ENCODE peak calls at places on chromosomes 6 and 20, in nine cellular contexts. One of them, this sample, is unnamed.

GRCh38 chr6:162728706-162729105 is 932 bp downstream of the PACRG start:
- DNase-seq in kidney epithelial cell: no peak
- DNase-seq in astrocyte of the spinal cord: no peak
- DNase-seq in prostate gland: no peak
- DNase-seq in activated naive CD4-positive, alpha-beta T cell treated with anti-CD3 and anti-CD28 coated beads, Interleukin-2, amount 10 ng/mL, durations not matched to agents 7 days and 5 days: no peak
- DNase-seq in stimulated activated CD4-positive, alpha-beta T cell treated with anti-CD3 and anti-CD28 coated beads, Interleukin-1b, Interleukin-23, amount 100 ng/mL, for 24 hours: no peak
- DNase-seq in epithelial cell of esophagus: no peak
- DNase-seq in naive B cell: no peak
- DNase-seq in foreskin fibroblast: no peak
- DNase-seq in this sample: no peak

GRCh38 chr6:139654888-139655782 is 280.7 kb upstream of the CITED2 start:
- DNase-seq in activated naive CD4-positive, alpha-beta T cell treated with anti-CD3 and anti-CD28 coated beads, Interleukin-2, amount 10 ng/mL, durations not matched to agents 7 days and 5 days: no peak
- DNase-seq in epithelial cell of esophagus: peak
- DNase-seq in prostate gland: no peak
- DNase-seq in astrocyte of the spinal cord: no peak
- DNase-seq in kidney epithelial cell: no peak
- DNase-seq in foreskin fibroblast: no peak
- DNase-seq in stimulated activated CD4-positive, alpha-beta T cell treated with anti-CD3 and anti-CD28 coated beads, Interleukin-1b, Interleukin-23, amount 100 ng/mL, for 24 hours: no peak
- DNase-seq in naive B cell: no peak
- DNase-seq in this sample: no peak

GRCh38 chr6:147805155-147805554 is 296.7 kb downstream of the SAMD5 start:
- DNase-seq in astrocyte of the spinal cord: no peak
- DNase-seq in activated naive CD4-positive, alpha-beta T cell treated with anti-CD3 and anti-CD28 coated beads, Interleukin-2, amount 10 ng/mL, durations not matched to agents 7 days and 5 days: no peak
- DNase-seq in stimulated activated CD4-positive, alpha-beta T cell treated with anti-CD3 and anti-CD28 coated beads, Interleukin-1b, Interleukin-23, amount 100 ng/mL, for 24 hours: no peak
- DNase-seq in epithelial cell of esophagus: no peak
- DNase-seq in kidney epithelial cell: no peak
- DNase-seq in prostate gland: no peak
- DNase-seq in naive B cell: no peak
- DNase-seq in foreskin fibroblast: no peak
- DNase-seq in this sample: no peak

GRCh38 chr20:62624719-62625455 is 17.4 kb upstream of the SLCO4A1 start:
- DNase-seq in epithelial cell of esophagus: no peak
- DNase-seq in foreskin fibroblast: no peak
- DNase-seq in prostate gland: no peak
- DNase-seq in kidney epithelial cell: no peak
- DNase-seq in naive B cell: no peak
- DNase-seq in astrocyte of the spinal cord: no peak
- DNase-seq in stimulated activated CD4-positive, alpha-beta T cell treated with anti-CD3 and anti-CD28 coated beads, Interleukin-1b, Interleukin-23, amount 100 ng/mL, for 24 hours: no peak
- DNase-seq in activated naive CD4-positive, alpha-beta T cell treated with anti-CD3 and anti-CD28 coated beads, Interleukin-2, amount 10 ng/mL, durations not matched to agents 7 days and 5 days: no peak
- DNase-seq in this sample: no peak

GRCh38 chr6:139468178-139468577 is 93.7 kb upstream of the CITED2 start:
- DNase-seq in prostate gland: no peak
- DNase-seq in activated naive CD4-positive, alpha-beta T cell treated with anti-CD3 and anti-CD28 coated beads, Interleukin-2, amount 10 ng/mL, durations not matched to agents 7 days and 5 days: no peak
- DNase-seq in astrocyte of the spinal cord: no peak
- DNase-seq in epithelial cell of esophagus: peak
- DNase-seq in foreskin fibroblast: no peak
- DNase-seq in kidney epithelial cell: no peak
- DNase-seq in stimulated activated CD4-positive, alpha-beta T cell treated with anti-CD3 and anti-CD28 coated beads, Interleukin-1b, Interleukin-23, amount 100 ng/mL, for 24 hours: no peak
- DNase-seq in naive B cell: no peak
- DNase-seq in this sample: no peak

GRCh38 chr6:156976144-156977088 is 199.2 kb downstream of the ARID1B start:
- DNase-seq in astrocyte of the spinal cord: peak
- DNase-seq in epithelial cell of esophagus: no peak
- DNase-seq in stimulated activated CD4-positive, alpha-beta T cell treated with anti-CD3 and anti-CD28 coated beads, Interleukin-1b, Interleukin-23, amount 100 ng/mL, for 24 hours: no peak
- DNase-seq in prostate gland: no peak
- DNase-seq in kidney epithelial cell: no peak
- DNase-seq in naive B cell: no peak
- DNase-seq in activated naive CD4-positive, alpha-beta T cell treated with anti-CD3 and anti-CD28 coated beads, Interleukin-2, amount 10 ng/mL, durations not matched to agents 7 days and 5 days: peak
- DNase-seq in foreskin fibroblast: no peak
- DNase-seq in this sample: no peak

GRCh38 chr20:63114006-63114692 is 101.8 kb downstream of the YTHDF1 start:
- DNase-seq in foreskin fibroblast: no peak
- DNase-seq in astrocyte of the spinal cord: no peak
- DNase-seq in naive B cell: no peak
- DNase-seq in kidney epithelial cell: no peak
- DNase-seq in activated naive CD4-positive, alpha-beta T cell treated with anti-CD3 and anti-CD28 coated beads, Interleukin-2, amount 10 ng/mL, durations not matched to agents 7 days and 5 days: no peak
- DNase-seq in prostate gland: no peak
- DNase-seq in epithelial cell of esophagus: no peak
- DNase-seq in stimulated activated CD4-positive, alpha-beta T cell treated with anti-CD3 and anti-CD28 coated beads, Interleukin-1b, Interleukin-23, amount 100 ng/mL, for 24 hours: no peak
- DNase-seq in this sample: no peak

GRCh38 chr6:132425176-132425575 is 23.9 kb upstream of the MOXD1 start:
- DNase-seq in epithelial cell of esophagus: no peak
- DNase-seq in kidney epithelial cell: no peak
- DNase-seq in stimulated activated CD4-positive, alpha-beta T cell treated with anti-CD3 and anti-CD28 coated beads, Interleukin-1b, Interleukin-23, amount 100 ng/mL, for 24 hours: no peak
- DNase-seq in activated naive CD4-positive, alpha-beta T cell treated with anti-CD3 and anti-CD28 coated beads, Interleukin-2, amount 10 ng/mL, durations not matched to agents 7 days and 5 days: no peak
- DNase-seq in foreskin fibroblast: no peak
- DNase-seq in prostate gland: no peak
- DNase-seq in naive B cell: no peak
- DNase-seq in astrocyte of the spinal cord: no peak
- DNase-seq in this sample: no peak

GRCh38 chr6:168280020-168280898 is 39.3 kb downstream of the DACT2 start:
- DNase-seq in foreskin fibroblast: no peak
- DNase-seq in kidney epithelial cell: no peak
- DNase-seq in naive B cell: no peak
- DNase-seq in epithelial cell of esophagus: no peak
- DNase-seq in activated naive CD4-positive, alpha-beta T cell treated with anti-CD3 and anti-CD28 coated beads, Interleukin-2, amount 10 ng/mL, durations not matched to agents 7 days and 5 days: no peak
- DNase-seq in prostate gland: no peak
- DNase-seq in astrocyte of the spinal cord: no peak
- DNase-seq in stimulated activated CD4-positive, alpha-beta T cell treated with anti-CD3 and anti-CD28 coated beads, Interleukin-1b, Interleukin-23, amount 100 ng/mL, for 24 hours: no peak
- DNase-seq in this sample: no peak

GRCh38 chr6:46265373-46265772 is 94.6 kb upstream of the ENPP5 start:
- DNase-seq in astrocyte of the spinal cord: no peak
- DNase-seq in stimulated activated CD4-positive, alpha-beta T cell treated with anti-CD3 and anti-CD28 coated beads, Interleukin-1b, Interleukin-23, amount 100 ng/mL, for 24 hours: no peak
- DNase-seq in kidney epithelial cell: no peak
- DNase-seq in prostate gland: no peak
- DNase-seq in naive B cell: no peak
- DNase-seq in activated naive CD4-positive, alpha-beta T cell treated with anti-CD3 and anti-CD28 coated beads, Interleukin-2, amount 10 ng/mL, durations not matched to agents 7 days and 5 days: no peak
- DNase-seq in epithelial cell of esophagus: no peak
- DNase-seq in foreskin fibroblast: no peak
- DNase-seq in this sample: no peak

GRCh38 chr6:76861403-76861802 is 601.9 kb downstream of the HTR1B start:
- DNase-seq in astrocyte of the spinal cord: no peak
- DNase-seq in stimulated activated CD4-positive, alpha-beta T cell treated with anti-CD3 and anti-CD28 coated beads, Interleukin-1b, Interleukin-23, amount 100 ng/mL, for 24 hours: no peak
- DNase-seq in naive B cell: no peak
- DNase-seq in prostate gland: no peak
- DNase-seq in activated naive CD4-positive, alpha-beta T cell treated with anti-CD3 and anti-CD28 coated beads, Interleukin-2, amount 10 ng/mL, durations not matched to agents 7 days and 5 days: no peak
- DNase-seq in kidney epithelial cell: no peak
- DNase-seq in foreskin fibroblast: no peak
- DNase-seq in epithelial cell of esophagus: peak
- DNase-seq in this sample: no peak

GRCh38 chr6:142537612-142538478 is 236.0 kb downstream of the ADGRG6 start:
- DNase-seq in kidney epithelial cell: no peak
- DNase-seq in prostate gland: no peak
- DNase-seq in stimulated activated CD4-positive, alpha-beta T cell treated with anti-CD3 and anti-CD28 coated beads, Interleukin-1b, Interleukin-23, amount 100 ng/mL, for 24 hours: no peak
- DNase-seq in epithelial cell of esophagus: peak
- DNase-seq in activated naive CD4-positive, alpha-beta T cell treated with anti-CD3 and anti-CD28 coated beads, Interleukin-2, amount 10 ng/mL, durations not matched to agents 7 days and 5 days: peak
- DNase-seq in foreskin fibroblast: no peak
- DNase-seq in astrocyte of the spinal cord: no peak
- DNase-seq in naive B cell: no peak
- DNase-seq in this sample: no peak

GRCh38 chr6:11536795-11537194 is 754 bp upstream of the TMEM170B start:
- DNase-seq in naive B cell: no peak
- DNase-seq in astrocyte of the spinal cord: no peak
- DNase-seq in foreskin fibroblast: no peak
- DNase-seq in kidney epithelial cell: no peak
- DNase-seq in prostate gland: no peak
- DNase-seq in epithelial cell of esophagus: no peak
- DNase-seq in activated naive CD4-positive, alpha-beta T cell treated with anti-CD3 and anti-CD28 coated beads, Interleukin-2, amount 10 ng/mL, durations not matched to agents 7 days and 5 days: peak
- DNase-seq in stimulated activated CD4-positive, alpha-beta T cell treated with anti-CD3 and anti-CD28 coated beads, Interleukin-1b, Interleukin-23, amount 100 ng/mL, for 24 hours: no peak
- DNase-seq in this sample: no peak

GRCh38 chr20:43809206-43809819 is 82.5 kb upstream of the GTSF1L start:
- DNase-seq in epithelial cell of esophagus: no peak
- DNase-seq in astrocyte of the spinal cord: no peak
- DNase-seq in kidney epithelial cell: no peak
- DNase-seq in prostate gland: no peak
- DNase-seq in activated naive CD4-positive, alpha-beta T cell treated with anti-CD3 and anti-CD28 coated beads, Interleukin-2, amount 10 ng/mL, durations not matched to agents 7 days and 5 days: no peak
- DNase-seq in stimulated activated CD4-positive, alpha-beta T cell treated with anti-CD3 and anti-CD28 coated beads, Interleukin-1b, Interleukin-23, amount 100 ng/mL, for 24 hours: no peak
- DNase-seq in foreskin fibroblast: no peak
- DNase-seq in naive B cell: no peak
- DNase-seq in this sample: no peak

GRCh38 chr6:169981568-169981967 is 230.1 kb downstream of the ERMARD start:
- DNase-seq in foreskin fibroblast: no peak
- DNase-seq in stimulated activated CD4-positive, alpha-beta T cell treated with anti-CD3 and anti-CD28 coated beads, Interleukin-1b, Interleukin-23, amount 100 ng/mL, for 24 hours: no peak
- DNase-seq in activated naive CD4-positive, alpha-beta T cell treated with anti-CD3 and anti-CD28 coated beads, Interleukin-2, amount 10 ng/mL, durations not matched to agents 7 days and 5 days: no peak
- DNase-seq in naive B cell: no peak
- DNase-seq in epithelial cell of esophagus: no peak
- DNase-seq in prostate gland: no peak
- DNase-seq in astrocyte of the spinal cord: no peak
- DNase-seq in kidney epithelial cell: no peak
- DNase-seq in this sample: no peak

GRCh38 chr6:132643547-132643946 is 15.4 kb downstream of the TAAR1 start:
- DNase-seq in epithelial cell of esophagus: no peak
- DNase-seq in activated naive CD4-positive, alpha-beta T cell treated with anti-CD3 and anti-CD28 coated beads, Interleukin-2, amount 10 ng/mL, durations not matched to agents 7 days and 5 days: no peak
- DNase-seq in astrocyte of the spinal cord: no peak
- DNase-seq in stimulated activated CD4-positive, alpha-beta T cell treated with anti-CD3 and anti-CD28 coated beads, Interleukin-1b, Interleukin-23, amount 100 ng/mL, for 24 hours: no peak
- DNase-seq in foreskin fibroblast: no peak
- DNase-seq in prostate gland: no peak
- DNase-seq in kidney epithelial cell: no peak
- DNase-seq in naive B cell: no peak
- DNase-seq in this sample: no peak

GRCh38 chr6:162699961-162700360 is 27.6 kb downstream of the PRKN start:
- DNase-seq in epithelial cell of esophagus: no peak
- DNase-seq in stimulated activated CD4-positive, alpha-beta T cell treated with anti-CD3 and anti-CD28 coated beads, Interleukin-1b, Interleukin-23, amount 100 ng/mL, for 24 hours: no peak
- DNase-seq in naive B cell: no peak
- DNase-seq in kidney epithelial cell: no peak
- DNase-seq in prostate gland: no peak
- DNase-seq in astrocyte of the spinal cord: no peak
- DNase-seq in foreskin fibroblast: no peak
- DNase-seq in activated naive CD4-positive, alpha-beta T cell treated with anti-CD3 and anti-CD28 coated beads, Interleukin-2, amount 10 ng/mL, durations not matched to agents 7 days and 5 days: no peak
- DNase-seq in this sample: no peak

GRCh38 chr6:27495386-27496135 is 22.7 kb upstream of the ZNF184 start:
- DNase-seq in astrocyte of the spinal cord: peak
- DNase-seq in naive B cell: no peak
- DNase-seq in kidney epithelial cell: no peak
- DNase-seq in prostate gland: no peak
- DNase-seq in activated naive CD4-positive, alpha-beta T cell treated with anti-CD3 and anti-CD28 coated beads, Interleukin-2, amount 10 ng/mL, durations not matched to agents 7 days and 5 days: peak
- DNase-seq in epithelial cell of esophagus: peak
- DNase-seq in stimulated activated CD4-positive, alpha-beta T cell treated with anti-CD3 and anti-CD28 coated beads, Interleukin-1b, Interleukin-23, amount 100 ng/mL, for 24 hours: peak
- DNase-seq in foreskin fibroblast: peak
- DNase-seq in this sample: no peak

GRCh38 chr20:8656335-8656734 is 412.6 kb upstream of the PLCB4 start:
- DNase-seq in activated naive CD4-positive, alpha-beta T cell treated with anti-CD3 and anti-CD28 coated beads, Interleukin-2, amount 10 ng/mL, durations not matched to agents 7 days and 5 days: no peak
- DNase-seq in stimulated activated CD4-positive, alpha-beta T cell treated with anti-CD3 and anti-CD28 coated beads, Interleukin-1b, Interleukin-23, amount 100 ng/mL, for 24 hours: no peak
- DNase-seq in epithelial cell of esophagus: no peak
- DNase-seq in foreskin fibroblast: no peak
- DNase-seq in prostate gland: no peak
- DNase-seq in naive B cell: no peak
- DNase-seq in astrocyte of the spinal cord: no peak
- DNase-seq in kidney epithelial cell: no peak
- DNase-seq in this sample: no peak

GRCh38 chr6:159047896-159048685 is 3.3 kb upstream of the TAGAP start:
- DNase-seq in activated naive CD4-positive, alpha-beta T cell treated with anti-CD3 and anti-CD28 coated beads, Interleukin-2, amount 10 ng/mL, durations not matched to agents 7 days and 5 days: no peak
- DNase-seq in foreskin fibroblast: no peak
- DNase-seq in epithelial cell of esophagus: no peak
- DNase-seq in stimulated activated CD4-positive, alpha-beta T cell treated with anti-CD3 and anti-CD28 coated beads, Interleukin-1b, Interleukin-23, amount 100 ng/mL, for 24 hours: no peak
- DNase-seq in prostate gland: no peak
- DNase-seq in astrocyte of the spinal cord: no peak
- DNase-seq in kidney epithelial cell: no peak
- DNase-seq in naive B cell: no peak
- DNase-seq in this sample: no peak

GRCh38 chr6:41726876-41727275 is 8.5 kb downstream of the TFEB start:
- DNase-seq in epithelial cell of esophagus: no peak
- DNase-seq in naive B cell: no peak
- DNase-seq in kidney epithelial cell: no peak
- DNase-seq in stimulated activated CD4-positive, alpha-beta T cell treated with anti-CD3 and anti-CD28 coated beads, Interleukin-1b, Interleukin-23, amount 100 ng/mL, for 24 hours: no peak
- DNase-seq in prostate gland: no peak
- DNase-seq in foreskin fibroblast: no peak
- DNase-seq in activated naive CD4-positive, alpha-beta T cell treated with anti-CD3 and anti-CD28 coated beads, Interleukin-2, amount 10 ng/mL, durations not matched to agents 7 days and 5 days: no peak
- DNase-seq in astrocyte of the spinal cord: no peak
- DNase-seq in this sample: no peak

GRCh38 chr6:144725731-144726522 is 440.8 kb downstream of the UTRN start:
- DNase-seq in epithelial cell of esophagus: peak
- DNase-seq in astrocyte of the spinal cord: no peak
- DNase-seq in activated naive CD4-positive, alpha-beta T cell treated with anti-CD3 and anti-CD28 coated beads, Interleukin-2, amount 10 ng/mL, durations not matched to agents 7 days and 5 days: no peak
- DNase-seq in foreskin fibroblast: no peak
- DNase-seq in prostate gland: peak
- DNase-seq in naive B cell: no peak
- DNase-seq in kidney epithelial cell: peak
- DNase-seq in stimulated activated CD4-positive, alpha-beta T cell treated with anti-CD3 and anti-CD28 coated beads, Interleukin-1b, Interleukin-23, amount 100 ng/mL, for 24 hours: no peak
- DNase-seq in this sample: no peak

GRCh38 chr20:62860924-62861691 is 514 bp downstream of the TCFL5 start:
- DNase-seq in activated naive CD4-positive, alpha-beta T cell treated with anti-CD3 and anti-CD28 coated beads, Interleukin-2, amount 10 ng/mL, durations not matched to agents 7 days and 5 days: peak
- DNase-seq in foreskin fibroblast: no peak
- DNase-seq in kidney epithelial cell: no peak
- DNase-seq in epithelial cell of esophagus: peak
- DNase-seq in astrocyte of the spinal cord: no peak
- DNase-seq in naive B cell: peak
- DNase-seq in prostate gland: no peak
- DNase-seq in stimulated activated CD4-positive, alpha-beta T cell treated with anti-CD3 and anti-CD28 coated beads, Interleukin-1b, Interleukin-23, amount 100 ng/mL, for 24 hours: no peak
- DNase-seq in this sample: peak

GRCh38 chr20:37362231-37362792 is 16.4 kb downstream of the SRC start:
- DNase-seq in naive B cell: no peak
- DNase-seq in foreskin fibroblast: no peak
- DNase-seq in astrocyte of the spinal cord: no peak
- DNase-seq in prostate gland: no peak
- DNase-seq in kidney epithelial cell: no peak
- DNase-seq in activated naive CD4-positive, alpha-beta T cell treated with anti-CD3 and anti-CD28 coated beads, Interleukin-2, amount 10 ng/mL, durations not matched to agents 7 days and 5 days: no peak
- DNase-seq in stimulated activated CD4-positive, alpha-beta T cell treated with anti-CD3 and anti-CD28 coated beads, Interleukin-1b, Interleukin-23, amount 100 ng/mL, for 24 hours: no peak
- DNase-seq in epithelial cell of esophagus: no peak
- DNase-seq in this sample: no peak

GRCh38 chr6:44043479-44044153 is 83.6 kb downstream of the MRPL14 start:
- DNase-seq in naive B cell: no peak
- DNase-seq in kidney epithelial cell: no peak
- DNase-seq in foreskin fibroblast: no peak
- DNase-seq in epithelial cell of esophagus: no peak
- DNase-seq in prostate gland: no peak
- DNase-seq in astrocyte of the spinal cord: peak
- DNase-seq in stimulated activated CD4-positive, alpha-beta T cell treated with anti-CD3 and anti-CD28 coated beads, Interleukin-1b, Interleukin-23, amount 100 ng/mL, for 24 hours: no peak
- DNase-seq in activated naive CD4-positive, alpha-beta T cell treated with anti-CD3 and anti-CD28 coated beads, Interleukin-2, amount 10 ng/mL, durations not matched to agents 7 days and 5 days: no peak
- DNase-seq in this sample: no peak

GRCh38 chr6:129350278-129350677 is 359.7 kb downstream of the ARHGAP18 start:
- DNase-seq in stimulated activated CD4-positive, alpha-beta T cell treated with anti-CD3 and anti-CD28 coated beads, Interleukin-1b, Interleukin-23, amount 100 ng/mL, for 24 hours: no peak
- DNase-seq in epithelial cell of esophagus: peak
- DNase-seq in naive B cell: no peak
- DNase-seq in prostate gland: no peak
- DNase-seq in astrocyte of the spinal cord: no peak
- DNase-seq in activated naive CD4-positive, alpha-beta T cell treated with anti-CD3 and anti-CD28 coated beads, Interleukin-2, amount 10 ng/mL, durations not matched to agents 7 days and 5 days: no peak
- DNase-seq in kidney epithelial cell: no peak
- DNase-seq in foreskin fibroblast: no peak
- DNase-seq in this sample: no peak

GRCh38 chr6:126054258-126054702 is 67.9 kb downstream of the TRMT11 start:
- DNase-seq in activated naive CD4-positive, alpha-beta T cell treated with anti-CD3 and anti-CD28 coated beads, Interleukin-2, amount 10 ng/mL, durations not matched to agents 7 days and 5 days: no peak
- DNase-seq in foreskin fibroblast: no peak
- DNase-seq in epithelial cell of esophagus: no peak
- DNase-seq in kidney epithelial cell: no peak
- DNase-seq in naive B cell: no peak
- DNase-seq in astrocyte of the spinal cord: no peak
- DNase-seq in prostate gland: no peak
- DNase-seq in stimulated activated CD4-positive, alpha-beta T cell treated with anti-CD3 and anti-CD28 coated beads, Interleukin-1b, Interleukin-23, amount 100 ng/mL, for 24 hours: no peak
- DNase-seq in this sample: no peak

GRCh38 chr6:31162463-31163165 is 4.2 kb downstream of the TCF19 start:
- DNase-seq in activated naive CD4-positive, alpha-beta T cell treated with anti-CD3 and anti-CD28 coated beads, Interleukin-2, amount 10 ng/mL, durations not matched to agents 7 days and 5 days: no peak
- DNase-seq in foreskin fibroblast: no peak
- DNase-seq in kidney epithelial cell: no peak
- DNase-seq in epithelial cell of esophagus: no peak
- DNase-seq in naive B cell: no peak
- DNase-seq in astrocyte of the spinal cord: no peak
- DNase-seq in prostate gland: no peak
- DNase-seq in stimulated activated CD4-positive, alpha-beta T cell treated with anti-CD3 and anti-CD28 coated beads, Interleukin-1b, Interleukin-23, amount 100 ng/mL, for 24 hours: no peak
- DNase-seq in this sample: no peak

This sample was measured in central memory CD8-positive, alpha-beta T cell.